ENCODE peak calls at places on chromosome 18, in seven cellular contexts. N is hepatocyte, U is fibroblast of lung, Q is PC-3, A is HCT116, I is IMR-90, G is OCI-LY7. E is an unnamed sample.

GRCh38 chr18:74499633-74500032 is 3.5 kb downstream of the CNDP2 start:
- DNase-seq in N (peak; percentile 62), U (peak; percentile 58), Q (peak; percentile 50), A (no peak), I (no peak), G (peak; percentile 61), E (peak; percentile 84)

GRCh38 chr18:32040936-32041335 is 22.3 kb downstream of the RNF125 start:
- DNase-seq in N (no peak), U (no peak), Q (no peak), A (no peak), I (no peak), G (no peak), E (no peak)

GRCh38 chr18:49656098-49656591 is 94.3 kb downstream of the LIPG start:
- DNase-seq in N (peak; percentile 52), U (peak; percentile 55), Q (peak; percentile 74), A (peak; percentile 97), I (peak; percentile 16), G (no peak), E (no peak)

GRCh38 chr18:44126598-44126997 is 554.1 kb upstream of the SETBP1 start:
- DNase-seq in N (no peak), U (no peak), Q (no peak), A (no peak), I (no peak), G (no peak), E (no peak)

GRCh38 chr18:51666717-51667320 is 469.3 kb upstream of the MEX3C start:
- DNase-seq in N (peak; percentile 70), U (no peak), Q (peak; percentile 12), A (no peak), I (no peak), G (no peak), E (no peak)

GRCh38 chr18:55003695-55004094 is 44.4 kb upstream of the CCDC68 start:
- DNase-seq in N (no peak), U (no peak), Q (no peak), A (no peak), I (no peak), G (no peak), E (no peak)

GRCh38 chr18:33051397-33051796 is 278.6 kb upstream of the KLHL14 start:
- DNase-seq in N (peak; percentile 8), U (peak; percentile 59), Q (peak; percentile 17), A (no peak), I (no peak), G (no peak), E (no peak)

GRCh38 chr18:44678725-44679055 is 2.0 kb upstream of the SETBP1 start:
- DNase-seq in N (no peak), U (no peak), Q (no peak), A (no peak), I (no peak), G (no peak), E (no peak)

GRCh38 chr18:79393626-79394401 is 1.9 kb upstream of the NFATC1 start:
- DNase-seq in N (peak; percentile 89), U (peak; percentile 75), Q (peak; percentile 82), A (peak; percentile 44), I (peak; percentile 74), G (peak; percentile 17), E (peak; percentile 68)

GRCh38 chr18:68568364-68568763 is 146.5 kb downstream of the TMX3 start:
- DNase-seq in N (no peak), U (no peak), Q (no peak), A (no peak), I (no peak), G (no peak), E (no peak)

GRCh38 chr18:22778996-22779395 is 154.1 kb upstream of the RBBP8 start:
- DNase-seq in N (no peak), U (peak; percentile 6), Q (no peak), A (no peak), I (no peak), G (no peak), E (no peak)

GRCh38 chr18:25239636-25240468 is 112.1 kb downstream of the ZNF521 start:
- DNase-seq in N (no peak), U (peak; percentile 67), Q (no peak), A (no peak), I (peak; percentile 35), G (peak; percentile 3), E (no peak)

GRCh38 chr18:26301681-26302080 is 75.4 kb downstream of the TAF4B start:
- DNase-seq in N (peak; percentile 5), U (peak; percentile 44), Q (no peak), A (no peak), I (no peak), G (no peak), E (no peak)

GRCh38 chr18:64409511-64409910 is 260.6 kb upstream of the LINC00305 start:
- DNase-seq in N (peak; percentile 56), U (peak; percentile 5), Q (peak; percentile 50), A (no peak), I (no peak), G (peak; percentile 33), E (peak; percentile 83)

GRCh38 chr18:30862900-30863299 is 179.6 kb downstream of the DSC3 start:
- DNase-seq in N (no peak), U (no peak), Q (no peak), A (no peak), I (no peak), G (no peak), E (no peak)

GRCh38 chr18:74515620-74516231 is 18.6 kb upstream of the CNDP1 start:
- DNase-seq in N (no peak), U (no peak), Q (no peak), A (no peak), I (no peak), G (no peak), E (no peak)

GRCh38 chr18:55573386-55573785 is 14.6 kb downstream of the TCF4 start:
- DNase-seq in N (no peak), U (no peak), Q (no peak), A (no peak), I (no peak), G (no peak), E (no peak)

GRCh38 chr18:31711365-31712035 is 27.1 kb upstream of the B4GALT6 start:
- DNase-seq in N (no peak), U (peak; percentile 19), Q (no peak), A (no peak), I (no peak), G (no peak), E (no peak)

GRCh38 chr18:11859903-11860407 is 8.7 kb downstream of the CHMP1B start:
- DNase-seq in N (peak; percentile 63), U (peak; percentile 64), Q (peak; percentile 98), A (peak; percentile 83), I (peak; percentile 90), G (no peak), E (peak; percentile 21)

GRCh38 chr18:2515908-2516625 is 55.2 kb downstream of the METTL4 start:
- DNase-seq in N (peak; percentile 35), U (peak; percentile 87), Q (peak; percentile 98), A (peak; percentile 61), I (peak; percentile 95), G (peak; percentile 65), E (no peak)

GRCh38 chr18:14978962-14979535 is 231.1 kb downstream of the ANKRD30B start:
- DNase-seq in N (no peak), U (peak; percentile 58), Q (peak; percentile 79), A (no peak), I (no peak), G (peak; percentile 51), E (peak; percentile 76)

GRCh38 chr18:24021505-24021904 is 7.0 kb downstream of the TTC39C start:
- DNase-seq in N (no peak), U (no peak), Q (no peak), A (no peak), I (no peak), G (no peak), E (no peak)
- H4K20me1 ChIP-seq in N (no peaks in the 10 kb centered on the region), U (no peaks in the 10 kb centered on the region), Q (no peaks in the 10 kb centered on the region), A (no peaks in the 10 kb centered on the region), I (peaks cover 51% of the 10 kb centered on the region), G (peaks cover 41% of the 10 kb centered on the region), E (no peaks in the 10 kb centered on the region)

GRCh38 chr18:62452280-62452824 is 70.5 kb upstream of the ZCCHC2 start:
- DNase-seq in N (peak; percentile 53), U (no peak), Q (peak; percentile 14), A (no peak), I (peak; percentile 19), G (no peak), E (no peak)

GRCh38 chr18:62454527-62454926 is 68.3 kb upstream of the ZCCHC2 start:
- DNase-seq in N (no peak), U (no peak), Q (no peak), A (no peak), I (no peak), G (no peak), E (no peak)

GRCh38 chr18:62457830-62458229 is 65.0 kb upstream of the ZCCHC2 start:
- DNase-seq in N (no peak), U (no peak), Q (no peak), A (no peak), I (no peak), G (no peak), E (no peak)

GRCh38 chr18:62453864-62454263 is 69.0 kb upstream of the ZCCHC2 start:
- DNase-seq in N (no peak), U (no peak), Q (no peak), A (no peak), I (no peak), G (no peak), E (no peak)

GRCh38 chr18:62455222-62455621 is 67.6 kb upstream of the ZCCHC2 start:
- DNase-seq in N (no peak), U (no peak), Q (no peak), A (no peak), I (no peak), G (no peak), E (no peak)
- H4K20me1 ChIP-seq in N (no peaks in the 10 kb centered on the region), U (no peaks in the 10 kb centered on the region), Q (no peaks in the 10 kb centered on the region), A (no peaks in the 10 kb centered on the region), I (no peaks in the 10 kb centered on the region), G (no peaks in the 10 kb centered on the region), E (no peaks in the 10 kb centered on the region)

DNA sequence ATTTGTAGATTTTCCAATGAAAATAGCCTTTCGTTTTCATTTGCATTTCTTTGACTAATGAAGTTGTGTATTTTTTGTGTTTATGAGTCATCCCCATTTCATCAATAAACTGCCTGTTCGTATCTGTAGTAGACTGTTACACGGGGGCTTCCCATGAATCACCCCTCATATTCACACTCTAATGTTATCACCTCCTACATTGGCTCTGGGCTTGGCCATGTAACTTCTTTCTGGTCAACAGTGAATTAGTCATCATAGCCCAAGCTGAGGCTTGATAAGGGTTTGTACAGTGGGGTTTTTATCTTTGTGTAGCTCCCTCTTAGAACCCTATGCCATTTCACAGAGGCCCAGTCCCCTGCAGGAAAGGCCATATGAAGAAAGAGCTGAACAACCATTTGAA is 151.1 kb downstream of the CCBE1 start:
- DNase-seq in N (peak; percentile 41), U (peak; percentile 75), Q (no peak), A (no peak), I (peak; percentile 94), G (no peak), E (no peak)
- H4K20me1 ChIP-seq in N (no peaks in the 10 kb centered on the region), U (no peaks in the 10 kb centered on the region), Q (peaks cover 8% of the 10 kb centered on the region), A (no peaks in the 10 kb centered on the region), I (peaks cover 17% of the 10 kb centered on the region), G (no peaks in the 10 kb centered on the region), E (no peaks in the 10 kb centered on the region)

GRCh38 chr18:77807650-77808049 is 558.0 kb downstream of the GALR1 start:
- DNase-seq in N (no peak), U (no peak), Q (no peak), A (no peak), I (no peak), G (no peak), E (no peak)

GRCh38 chr18:77803024-77803423 is 553.4 kb downstream of the GALR1 start:
- DNase-seq in N (no peak), U (no peak), Q (no peak), A (no peak), I (no peak), G (no peak), E (no peak)

DNA sequence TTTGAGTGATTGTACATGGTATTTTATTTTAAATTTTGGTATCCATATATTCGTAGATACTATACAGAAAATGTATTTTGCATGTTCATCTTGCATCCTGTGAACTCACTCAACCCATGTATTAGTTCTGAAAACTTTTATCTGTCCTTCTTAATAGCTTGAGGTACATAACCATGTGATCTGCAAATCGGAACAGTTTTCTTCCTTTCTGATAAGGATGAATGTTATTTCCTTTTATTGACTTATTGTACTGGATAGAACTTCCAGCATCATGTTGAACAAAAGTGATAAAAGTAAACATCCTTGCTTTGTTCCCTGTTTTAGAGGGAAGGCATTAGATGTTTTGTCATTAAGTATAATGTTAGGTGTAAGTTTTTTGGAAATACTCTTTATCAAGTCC is 554.7 kb downstream of the GALR1 start:
- DNase-seq in N (no peak), U (no peak), Q (no peak), A (no peak), I (no peak), G (no peak), E (no peak)
- H4K20me1 ChIP-seq in N (no peaks in the 10 kb centered on the region), U (no peaks in the 10 kb centered on the region), Q (no peaks in the 10 kb centered on the region), A (no peaks in the 10 kb centered on the region), I (no peaks in the 10 kb centered on the region), G (no peaks in the 10 kb centered on the region), E (no peaks in the 10 kb centered on the region)

E was measured in Karpas-422.